ENCODE peak calls at places on chromosomes 6 and 20, in four cellular contexts. I is nephron progenitor cell, R is spleen, P is M059J. D is an unnamed sample.

GRCh38 chr20:55586626-55587025 is 418.7 kb downstream of the CBLN4 start:
- DNase-seq in I (peak; percentile 50), R (no peak), P (no peak), D (no peak)

GRCh38 chr6:88266126-88266525 is 100.0 kb upstream of the CNR1 start:
- DNase-seq in I (no peak), R (no peak), P (no peak), D (no peak)

GRCh38 chr6:27545271-27546046 is 72.6 kb upstream of the ZNF184 start:
- DNase-seq in I (peak; percentile 80), R (no peak), P (peak; percentile 80), D (peak; percentile 86)

GRCh38 chr6:12266571-12266970 is 23.6 kb upstream of the EDN1 start:
- DNase-seq in I (no peak), R (no peak), P (peak; percentile 89), D (peak; percentile 79)

GRCh38 chr20:33316343-33316742 is 33.3 kb downstream of the BPIFB1 start:
- DNase-seq in I (no peak), R (no peak), P (no peak), D (no peak)

GRCh38 chr20:11891827-11892521 is 25.7 kb upstream of the BTBD3 start:
- DNase-seq in I (peak; percentile 77), R (no peak), P (peak; percentile 98), D (peak; percentile 75)

GRCh38 chr6:124073021-124073420 is 269.4 kb downstream of the NKAIN2 start:
- DNase-seq in I (peak; percentile 17), R (no peak), P (no peak), D (no peak)

GRCh38 chr6:112035446-112035845 is 18.5 kb upstream of the CCN6 start:
- DNase-seq in I (no peak), R (no peak), P (no peak), D (no peak)

GRCh38 chr20:3165473-3166337 is 6.0 kb upstream of the FASTKD5 start:
- DNase-seq in I (no peak), R (no peak), P (no peak), D (peak; percentile 65)

GRCh38 chr6:44722736-44723135 is 335.2 kb downstream of the CDC5L start:
- DNase-seq in I (no peak), R (no peak), P (no peak), D (no peak)

GRCh38 chr20:57399587-57400261 is 8.5 kb downstream of the RBM38 start:
- DNase-seq in I (no peak), R (peak; percentile 87), P (no peak), D (peak; percentile 69)

GRCh38 chr20:10359621-10360040 is 74.4 kb downstream of the MKKS start:
- DNase-seq in I (no peak), R (no peak), P (peak; percentile 64), D (peak; percentile 22)

GRCh38 chr20:48767269-48767960 is 60.4 kb downstream of the PREX1 start:
- DNase-seq in I (no peak), R (no peak), P (no peak), D (no peak)

GRCh38 chr6:169829786-169830185 is 78.4 kb downstream of the ERMARD start:
- DNase-seq in I (no peak), R (peak; percentile 62), P (no peak), D (no peak)

GRCh38 chr6:146997062-146997461 is 207.2 kb upstream of the STXBP5 start:
- DNase-seq in I (no peak), R (no peak), P (peak; percentile 87), D (peak; percentile 74)

GRCh38 chr20:23606652-23607049 is 934 bp upstream of the CST9 start:
- DNase-seq in I (peak; percentile 86), R (peak; percentile 88), P (peak; percentile 83), D (peak; percentile 52)

GRCh38 chr6:111177131-111177530 is 89.8 kb downstream of the SLC16A10 start:
- DNase-seq in I (no peak), R (no peak), P (no peak), D (no peak)

D was measured in Daoy.